ENCODE peak calls at places on chromosomes 1 and 21, in four cellular contexts. S is GM23248, M is mammary epithelial cell, W is PC-9. V is an unnamed sample.

GRCh38 chr1:225631041-225631663 is 21.8 kb downstream of the ENAH start:
- DNase-seq in W (no peak), S (no peak), M (no peak), V (no peak)

GRCh38 chr1:9687876-9688582 is 36.5 kb downstream of the PIK3CD start:
- DNase-seq in W (no peak), S (peak), M (peak), V (peak)

GRCh38 chr1:23282967-23283366 is 61.1 kb downstream of the HNRNPR start:
- DNase-seq in S (peak), M (peak), W (peak), V (peak)

GRCh38 chr1:145879775-145880174 is 5.9 kb downstream of the ANKRD35 start:
- DNase-seq in M (no peak), W (no peak), S (no peak), V (no peak)

GRCh38 chr1:55420866-55421265 is 205.7 kb upstream of the USP24 start:
- DNase-seq in M (no peak), W (no peak), S (peak), V (no peak)

GRCh38 chr1:151510957-151511635 is at the start of gene CGN:
- DNase-seq in W (peak), S (peak), M (peak), V (peak)

GRCh38 chr1:66331641-66332523 is 202.1 kb upstream of the SGIP1 start:
- DNase-seq in M (peak), S (peak), W (no peak), V (peak)

GRCh38 chr1:174051956-174052355 is 29.8 kb upstream of the RC3H1 start:
- DNase-seq in S (peak), W (no peak), M (no peak), V (peak)

GRCh38 chr1:18743233-18743632 is 112.6 kb downstream of the PAX7 start:
- DNase-seq in S (no peak), M (no peak), W (no peak), V (no peak)

GRCh38 chr1:97033949-97034348 is 312.4 kb downstream of the PTBP2 start:
- DNase-seq in S (no peak), W (no peak), M (no peak), V (no peak)

GRCh38 chr1:219771039-219771438 is 157.3 kb downstream of the SLC30A10 start:
- DNase-seq in W (peak), M (peak), S (peak), V (peak)

GRCh38 chr1:86650065-86650464 is 54.3 kb upstream of the SH3GLB1 start:
- DNase-seq in M (no peak), W (no peak), S (no peak), V (no peak)

GRCh38 chr1:152448095-152448494 is 34.0 kb upstream of the CRNN start:
- DNase-seq in S (peak), M (no peak), W (no peak), V (no peak)

GRCh38 chr21:31278511-31279155 is 65.4 kb downstream of the TIAM1 start:
- DNase-seq in S (no peak), W (no peak), M (no peak), V (no peak)

GRCh38 chr1:226607821-226608220 is 59.3 kb downstream of the STUM start:
- DNase-seq in M (no peak), S (no peak), W (no peak), V (no peak)

GRCh38 chr1:30919025-30919881 is 10.7 kb upstream of the SDC3 start:
- DNase-seq in W (no peak), M (peak), S (peak), V (peak)

DNA sequence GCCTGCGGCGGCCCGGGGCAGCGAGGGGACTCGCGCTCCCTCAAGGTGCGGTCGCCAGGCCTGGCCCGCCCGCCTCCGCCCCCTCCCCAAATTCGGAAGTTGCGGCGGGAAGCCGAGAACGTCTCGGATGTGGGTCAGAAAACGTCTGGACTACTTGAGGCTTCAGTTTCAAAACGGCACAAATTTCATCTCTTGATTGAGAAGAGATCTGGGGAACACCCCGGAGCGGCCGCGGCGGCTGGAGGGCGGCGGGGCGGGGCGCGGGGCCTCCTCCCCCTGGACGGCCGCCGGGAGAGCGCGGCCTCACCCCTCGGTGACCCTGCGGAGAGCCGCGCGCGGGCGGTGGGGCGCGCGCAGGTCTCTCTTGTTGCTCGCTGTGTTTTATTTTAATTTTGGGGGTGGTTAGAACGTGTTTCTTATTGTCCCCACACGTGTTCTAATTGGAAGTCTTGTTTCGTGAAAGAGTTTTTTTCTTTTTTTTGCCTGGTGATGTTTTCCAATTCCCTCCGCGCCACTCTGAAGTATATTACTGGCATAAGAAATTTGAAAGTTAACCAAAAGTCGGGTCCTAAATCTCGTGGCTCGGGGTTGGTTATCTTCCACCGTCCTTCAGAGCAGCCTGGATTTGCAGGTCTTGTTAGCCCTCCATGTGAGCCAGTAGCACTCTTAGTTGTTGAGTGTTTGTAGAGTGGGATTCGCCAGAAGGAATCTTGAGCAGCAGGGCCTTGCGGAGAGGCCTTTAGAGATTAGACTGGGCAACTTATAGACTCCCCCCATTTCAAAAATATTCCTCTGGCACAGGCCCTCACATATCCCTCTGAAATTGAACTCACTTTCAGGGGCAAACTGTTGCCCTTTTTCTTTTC is 749 bp downstream of the PCBP3 start:
- DNase-seq in W (no peak), S (peak), M (no peak), V (no peak)
- TF ChIP-seq EZH2 in W (no peak), S (peak), M (peak), V (no peak)

DNA sequence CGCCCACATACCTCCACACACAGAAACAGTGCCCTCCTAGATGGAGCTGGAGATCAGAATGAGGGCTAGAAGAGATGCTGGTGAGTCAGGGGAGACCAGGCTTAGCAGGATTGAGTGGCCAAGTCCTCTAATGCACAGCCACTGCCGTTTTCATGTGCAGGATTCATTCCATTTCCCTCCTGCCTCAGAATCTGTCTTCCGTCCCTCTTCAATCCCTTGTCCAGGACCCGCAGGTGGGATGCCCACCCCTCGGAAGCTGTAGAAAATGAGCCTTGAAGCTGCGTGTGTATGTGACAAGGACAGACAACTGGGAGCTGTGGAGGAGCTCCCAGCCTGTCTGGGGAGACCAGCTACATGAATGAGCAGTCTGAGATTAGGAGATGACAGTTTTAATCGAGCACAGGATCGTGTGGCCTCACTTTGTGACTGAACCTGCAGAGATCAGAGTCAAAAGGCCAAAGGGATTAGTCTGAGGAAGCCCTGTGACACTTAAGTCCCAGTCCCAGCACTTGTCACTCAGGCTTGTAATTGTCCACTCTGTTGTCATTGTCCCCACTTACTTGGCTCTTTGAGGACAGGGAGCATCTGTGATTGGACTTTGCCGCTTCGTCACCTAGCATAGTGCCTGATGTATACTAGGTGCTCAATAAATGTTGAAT is 22.0 kb downstream of the LGR6 start:
- DNase-seq in W (no peak), S (no peak), M (no peak), V (no peak)
- TF ChIP-seq EZH2 in W (no peak), S (no peak), M (no peak), V (no peak)

GRCh38 chr1:3068400-3069361 is at the start of gene PRDM16:
- DNase-seq in S (peak), W (no peak), M (peak), V (peak)
- TF ChIP-seq EZH2 in S (peak), W (no peak), M (no peak), V (peak)

GRCh38 chr1:44289530-44289929 is 65.5 kb downstream of the ERI3 start:
- DNase-seq in W (no peak), M (no peak), S (no peak), V (no peak)
- TF ChIP-seq EZH2 in W (no peak), M (no peak), S (no peak), V (no peak)